ENCODE peak calls at places on chromosomes 2 and 18, in ten cellular contexts. Y is stimulated activated naive CD8-positive, alpha-beta T cell treated with anti-CD3 and anti-CD28 coated beads, Interleukin-15, amount 100 ng/mL, for 72 hours; M is kidney; G is central memory CD4-positive, alpha-beta T cell; A is AG10803; X is cardiac fibroblast; Q is activated T-cell treated with anti-CD3 and anti-CD28 coated beads, Interleukin-2, amount 50 U/mL, for 72 hours; K is frontal cortex; U is EL; L is HTR-8/SVneo. V is an unnamed sample.

GRCh38 chr2:172215172-172215935 is 112.7 kb upstream of the DLX2 start:
- DNase-seq in A (no peak), Y (no peak), L (no peak), X (no peak), M (peak), Q (no peak), G (no peak), K (no peak), U (no peak), V (no peak)

GRCh38 chr2:38830546-38831159 is 45.1 kb downstream of the DHX57 start:
- DNase-seq in G (no peak), Q (no peak), M (no peak), U (no peak), K (no peak), A (peak), L (no peak), X (no peak), Y (no peak), V (no peak)

GRCh38 chr2:70084973-70085710 is 2.1 kb upstream of the PCBP1 start:
- DNase-seq in X (peak), L (no peak), Y (peak), Q (peak), K (no peak), G (peak), U (no peak), A (no peak), M (no peak), V (no peak)

GRCh38 chr2:26727641-26728561 is 35.4 kb downstream of the KCNK3 start:
- DNase-seq in L (no peak), G (no peak), Y (no peak), X (peak), Q (peak), U (no peak), A (peak), M (peak), K (no peak), V (no peak)

GRCh38 chr2:24049485-24050021 is at the start of gene FKBP1B:
- DNase-seq in K (peak), A (peak), M (peak), U (peak), Y (peak), Q (peak), L (peak), G (peak), X (peak), V (peak)

GRCh38 chr2:158690823-158691222 is 104.3 kb upstream of the DAPL1 start:
- DNase-seq in Q (no peak), Y (no peak), X (no peak), U (no peak), L (no peak), M (no peak), K (no peak), A (no peak), G (no peak), V (no peak)

GRCh38 chr18:12531747-12532146 is 124.0 kb downstream of the PRELID3A start:
- DNase-seq in Y (no peak), G (no peak), X (no peak), Q (no peak), M (no peak), U (no peak), K (no peak), A (no peak), L (peak), V (no peak)

GRCh38 chr18:71431171-71431570 is 1113.0 kb downstream of the CBLN2 start:
- DNase-seq in X (no peak), A (no peak), Q (no peak), G (no peak), K (no peak), M (peak), U (no peak), Y (no peak), L (no peak), V (no peak)

GRCh38 chr2:127586746-127587295 is 51.3 kb downstream of the MYO7B start:
- DNase-seq in M (no peak), Q (no peak), A (no peak), Y (no peak), L (no peak), G (no peak), K (no peak), X (no peak), U (no peak), V (no peak)